ENCODE peak calls at places on chromosomes 5 and 9, in six cellular contexts. T is Peyer's patch, O is astrocyte, V is stomach, E is mesenchymal stem cell, F is K562. H is an unnamed sample. For H3K4me1, the result is how much of the 10 kb centered on the place peaks cover.

GRCh38 chr9:107992269-107992668 is 502.7 kb upstream of the KLF4 start:
- DNase-seq in F (no peak), O (no peak), E (no peak), V (no peak), T (no peak), H (no peak)

GRCh38 chr5:157309796-157310195 is 43.9 kb downstream of the CYFIP2 start:
- DNase-seq in E (no peak), T (no peak), F (no peak), V (no peak), O (no peak), H (no peak)

GRCh38 chr5:54383225-54383624 is 72.3 kb upstream of the HSPB3 start:
- DNase-seq in E (no peak), V (no peak), T (no peak), F (no peak), O (no peak), H (peak)

GRCh38 chr5:100792781-100793180 is 110.3 kb downstream of the ST8SIA4 start:
- DNase-seq in O (no peak), T (no peak), F (no peak), E (no peak), V (no peak), H (no peak)

GRCh38 chr5:58922392-58923171 is 339.7 kb downstream of the RAB3C start:
- DNase-seq in F (no peak), T (no peak), E (no peak), O (peak), V (peak), H (no peak)

GRCh38 chr5:14326035-14326909 is 183.1 kb downstream of the TRIO start:
- DNase-seq in E (no peak), F (peak), V (no peak), T (no peak), O (no peak), H (no peak)

GRCh38 chr5:179339081-179339480 is 6.2 kb downstream of the ADAMTS2 start:
- DNase-seq in E (no peak), O (no peak), T (no peak), V (no peak), F (no peak), H (no peak)

GRCh38 chr5:112729630-112730029 is 8.1 kb upstream of the APC start:
- DNase-seq in E (no peak), O (no peak), F (no peak), T (no peak), V (no peak), H (no peak)

GRCh38 chr9:61667559-61668121 is 477.8 kb downstream of the SPATA31A7 start:
- DNase-seq in T (peak), F (no peak), O (no peak), E (no peak), V (no peak), H (no peak)

GRCh38 chr5:125059255-125060050 is 313.0 kb upstream of the ZNF608 start:
- DNase-seq in E (peak), V (no peak), O (peak), T (no peak), F (no peak), H (no peak)

GRCh38 chr9:115071176-115071575 is 46.8 kb downstream of the TNC start:
- DNase-seq in F (no peak), E (no peak), O (no peak), T (no peak), V (no peak), H (peak)

GRCh38 chr5:9363026-9363793 is 182.7 kb downstream of the SEMA5A start:
- DNase-seq in T (no peak), V (no peak), F (no peak), O (no peak), E (no peak), H (peak)

GRCh38 chr9:83385317-83385716 is 152.9 kb downstream of the FRMD3 start:
- DNase-seq in F (no peak), O (no peak), T (no peak), V (no peak), E (no peak), H (peak)

GRCh38 chr5:173916233-173916632 is 28.1 kb downstream of the CPEB4 start:
- DNase-seq in O (no peak), F (no peak), T (no peak), E (no peak), V (no peak), H (no peak)

GRCh38 chr5:113199122-113199905 is 222.7 kb downstream of the DCP2 start:
- DNase-seq in T (no peak), E (peak), O (peak), V (no peak), F (no peak), H (peak)

DNA sequence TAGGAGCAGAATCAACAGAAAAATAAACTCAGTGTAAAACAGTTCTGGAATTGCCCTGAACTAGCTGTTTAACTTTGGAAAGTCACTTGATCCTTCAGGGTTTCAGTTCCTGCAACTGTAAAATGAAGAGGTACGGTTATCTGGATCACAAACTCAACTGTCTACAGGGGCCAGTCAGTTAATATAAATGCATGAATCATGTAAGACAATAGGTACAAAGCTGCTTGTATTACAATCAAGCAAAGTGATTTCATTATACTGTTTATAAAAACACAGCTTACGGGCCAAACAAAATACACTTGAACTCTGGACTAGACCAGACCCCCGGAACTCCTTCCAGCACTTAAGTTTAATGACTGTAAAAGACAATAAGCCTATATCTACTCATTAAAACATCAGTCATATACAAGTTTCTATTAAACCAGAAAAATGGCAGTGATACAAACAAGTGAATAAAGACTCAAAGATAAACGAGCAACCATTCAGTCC is 73.0 kb downstream of the MRPS27 start:
- DNase-seq in V (no peak), F (no peak), E (peak), O (peak), T (no peak), H (peak)
- H3K4me1 ChIP-seq in V (under half), F (under half), E (under half), O (half or more), T (under half), H (half or more)

DNA sequence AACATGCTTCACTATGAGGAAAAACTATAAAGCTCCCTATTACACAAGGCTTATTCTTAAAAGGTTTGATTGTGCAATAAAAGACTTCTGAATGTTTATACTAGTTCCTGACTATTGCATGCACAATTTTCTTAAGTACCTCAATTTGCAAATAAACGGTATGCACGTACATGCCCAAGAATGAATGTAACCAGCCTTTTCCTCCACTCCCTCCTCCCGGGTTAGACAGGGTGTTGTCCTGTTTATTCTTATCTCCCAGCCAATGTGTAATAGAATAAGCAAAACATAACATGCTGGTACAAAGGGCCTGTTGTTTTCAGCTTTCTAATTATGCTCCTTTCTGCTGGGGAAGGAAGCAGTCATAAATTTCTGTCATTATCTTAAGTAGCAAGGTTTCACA is 79.1 kb downstream of the AOPEP start:
- DNase-seq in O (peak), V (no peak), F (no peak), E (peak), T (no peak), H (peak)
- H3K4me1 ChIP-seq in O (under half), V (under half), F (under half), E (under half), T (under half), H (under half)

GRCh38 chr5:139646912-139647391 is 1.2 kb upstream of the CXXC5 start:
- DNase-seq in O (no peak), V (no peak), E (peak), T (peak), F (peak), H (no peak)

GRCh38 chr5:139646111-139646510 is 2.0 kb upstream of the CXXC5 start:
- DNase-seq in O (no peak), T (peak), V (no peak), F (no peak), E (no peak), H (no peak)

GRCh38 chr5:139644001-139644456 is 4.1 kb upstream of the CXXC5 start:
- DNase-seq in T (peak), E (no peak), V (peak), O (no peak), F (no peak), H (no peak)

GRCh38 chr5:139644646-139645494 is 3.3 kb upstream of the CXXC5 start:
- DNase-seq in E (no peak), F (peak), O (no peak), V (peak), T (peak), H (no peak)

DNA sequence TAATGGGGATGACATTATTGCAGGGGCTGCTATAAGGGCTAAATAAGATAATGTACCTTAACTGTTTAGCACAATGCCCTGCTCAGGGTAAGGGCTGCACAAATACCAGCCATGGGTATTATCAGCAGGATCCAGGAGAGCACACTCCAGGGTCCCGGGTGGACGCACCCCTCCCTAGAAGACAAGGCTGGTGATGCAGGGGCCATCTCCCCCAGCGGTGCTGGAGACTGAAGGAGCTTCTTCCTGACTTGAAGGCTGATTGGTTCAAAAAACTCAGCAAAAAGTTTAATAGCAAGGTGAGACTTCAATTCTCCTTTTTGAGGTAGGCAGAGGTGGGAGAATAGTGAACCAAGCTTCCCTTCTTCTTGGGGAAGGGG is 2.7 kb upstream of the CXXC5 start:
- DNase-seq in V (no peak), O (no peak), T (peak), F (no peak), E (no peak), H (no peak)
- H3K4me1 ChIP-seq in V (half or more), O (under half), T (under half), F (under half), E (under half), H (under half)

DNA sequence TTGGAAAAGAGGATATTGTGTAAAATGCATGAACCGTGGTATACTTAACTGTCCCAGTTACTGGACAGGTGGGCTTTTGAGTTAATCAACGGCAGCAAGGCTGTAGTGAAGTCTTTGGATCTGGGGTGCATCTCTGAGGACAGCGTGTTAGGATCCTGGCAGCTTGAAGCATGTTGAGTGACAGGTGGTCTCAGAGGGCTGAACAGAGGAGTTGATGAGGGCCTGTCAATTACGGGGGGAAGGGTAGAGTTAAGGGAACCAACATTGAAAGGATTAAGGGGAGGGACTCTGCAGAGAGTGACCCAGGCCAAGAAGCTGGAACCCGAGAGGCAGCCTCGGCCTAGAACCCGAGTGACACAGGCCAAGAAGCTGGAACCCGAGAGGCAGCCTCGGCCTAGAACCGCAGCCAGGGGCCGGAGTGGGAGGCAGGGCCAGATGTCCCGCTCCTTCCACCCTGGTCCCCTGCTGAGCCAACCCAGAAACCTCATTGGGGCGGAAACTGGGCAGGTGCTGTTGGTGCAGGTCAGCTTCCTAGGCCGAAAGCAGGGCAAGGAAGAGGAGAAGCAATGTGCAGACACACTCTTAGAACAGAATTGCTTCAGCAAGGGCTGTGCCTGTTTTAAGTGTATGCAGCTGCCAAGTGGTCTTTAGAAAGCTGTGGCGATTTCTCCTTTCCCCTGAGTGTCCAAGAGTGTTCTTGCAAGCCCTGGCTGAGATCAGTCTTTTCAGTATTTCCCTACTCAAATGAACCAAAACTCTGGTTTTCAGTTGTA is 62.0 kb downstream of the ANKRD33B start:
- DNase-seq in T (no peak), E (no peak), O (no peak), V (no peak), F (no peak), H (no peak)
- H3K4me1 ChIP-seq in T (under half), E (under half), O (under half), V (under half), F (under half), H (under half)

GRCh38 chr9:129354498-129354897 is 176.4 kb upstream of the IER5L start:
- DNase-seq in E (no peak), O (no peak), T (no peak), V (no peak), F (no peak), H (no peak)
- H3K4me1 ChIP-seq in E (under half), O (under half), T (under half), V (under half), F (under half), H (under half)

DNA sequence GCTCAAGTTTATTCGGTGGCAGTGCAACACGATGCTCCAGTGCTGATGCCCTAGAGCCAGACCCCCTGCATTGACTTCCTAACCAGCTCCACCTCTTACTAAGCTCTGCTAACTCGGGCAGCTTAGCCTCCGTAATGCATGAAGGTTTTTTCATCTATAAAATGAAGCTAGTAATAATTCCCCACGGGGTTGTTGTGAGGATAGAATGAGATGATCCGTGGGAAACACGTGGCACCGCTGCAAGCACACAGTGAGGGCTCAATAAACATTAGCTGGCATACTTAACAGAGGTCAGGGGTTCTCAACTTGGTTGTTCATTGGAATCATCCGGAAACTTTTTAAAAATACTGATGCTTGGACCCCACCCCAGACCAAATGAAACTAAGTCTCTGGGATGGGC is 6.8 kb downstream of the ENC1 start:
- DNase-seq in F (no peak), V (no peak), O (no peak), E (no peak), T (no peak), H (no peak)
- H3K4me1 ChIP-seq in F (under half), V (half or more), O (half or more), E (under half), T (under half), H (under half)

DNA sequence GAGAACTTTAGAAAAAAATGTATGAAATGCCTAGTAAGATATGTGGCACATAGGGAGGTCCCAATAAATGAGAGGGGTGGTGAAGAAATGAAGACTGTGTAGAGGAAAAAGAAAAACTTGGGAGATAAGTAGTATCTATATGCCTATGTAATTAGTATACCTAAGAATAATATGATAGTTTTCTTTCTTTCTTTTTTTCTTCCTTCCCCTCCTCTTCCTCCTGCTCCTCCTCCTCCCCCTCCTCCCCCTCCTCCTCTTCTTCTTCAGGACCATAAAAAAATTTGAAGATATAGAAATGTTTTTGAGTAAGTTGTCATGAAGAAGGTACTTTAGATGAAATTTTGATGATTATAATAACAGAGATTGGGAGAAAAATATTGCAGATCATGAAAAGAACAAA is 857.4 kb downstream of the MAT2B start:
- DNase-seq in V (no peak), T (no peak), F (no peak), O (no peak), E (no peak), H (no peak)
- H3K4me1 ChIP-seq in V (under half), T (under half), F (under half), O (under half), E (under half), H (under half)

H was measured in adipocyte.